ENCODE peak calls at places on chromosomes 5 and 9, in six cellular contexts. O is GM12891, G is H1, H is HepG2, W is K562, P is GM12878. R is an unnamed sample.

GRCh38 chr9:121498487-121499176 is 1.0 kb downstream of the GGTA1 start:
- DNase-seq in O (peak; percentile 23), G (peak; percentile 70), H (no peak), W (no peak), P (no peak), R (peak; percentile 19)

GRCh38 chr5:149048806-149049205 is 14.1 kb downstream of the SH3TC2 start:
- DNase-seq in O (no peak), G (no peak), H (no peak), W (no peak), P (no peak), R (no peak)

GRCh38 chr9:71490810-71491209 is 277.5 kb downstream of the CEMIP2 start:
- DNase-seq in O (no peak), G (no peak), H (peak; percentile 4), W (no peak), P (no peak), R (no peak)

GRCh38 chr5:26802944-26803343 is 235.4 kb downstream of the CDH9 start:
- DNase-seq in O (no peak), G (no peak), H (no peak), W (no peak), P (no peak), R (no peak)

GRCh38 chr5:149151717-149152116 is 10.4 kb downstream of the ABLIM3 start:
- DNase-seq in O (no peak), G (no peak), H (no peak), W (no peak), P (no peak), R (no peak)

GRCh38 chr5:108858959-108859358 is 111.3 kb downstream of the FER start:
- DNase-seq in O (peak; percentile 5), G (no peak), H (no peak), W (no peak), P (peak; percentile 58), R (peak; percentile 4)

GRCh38 chr5:140024928-140025327 is 18.2 kb downstream of the NRG2 start:
- DNase-seq in O (no peak), G (no peak), H (no peak), W (no peak), P (no peak), R (no peak)

GRCh38 chr9:347667-348292 is 133.1 kb downstream of the DOCK8 start:
- DNase-seq in O (no peak), G (no peak), H (peak; percentile 29), W (peak; percentile 17), P (no peak), R (no peak)

GRCh38 chr9:72665421-72665820 is 144.0 kb downstream of the TMC1 start:
- DNase-seq in O (no peak), G (no peak), H (no peak), W (no peak), P (no peak), R (no peak)

GRCh38 chr5:160387445-160387844 is 12.4 kb downstream of the FAM200C start:
- DNase-seq in O (no peak), G (no peak), H (no peak), W (no peak), P (no peak), R (no peak)

GRCh38 chr5:98770158-98770910 is 3.1 kb upstream of the RGMB start:
- DNase-seq in O (peak; percentile 20), G (no peak), H (peak; percentile 41), W (no peak), P (no peak), R (no peak)

GRCh38 chr5:163659568-163659902 is 154.1 kb downstream of the MAT2B start:
- DNase-seq in O (no peak), G (no peak), H (no peak), W (no peak), P (no peak), R (no peak)
- TF ChIP-seq POLR2AphosphoS5 in O (no peak), G (no peak), H (no peak), W (no peak), P (no peak), R (no peak)

DNA sequence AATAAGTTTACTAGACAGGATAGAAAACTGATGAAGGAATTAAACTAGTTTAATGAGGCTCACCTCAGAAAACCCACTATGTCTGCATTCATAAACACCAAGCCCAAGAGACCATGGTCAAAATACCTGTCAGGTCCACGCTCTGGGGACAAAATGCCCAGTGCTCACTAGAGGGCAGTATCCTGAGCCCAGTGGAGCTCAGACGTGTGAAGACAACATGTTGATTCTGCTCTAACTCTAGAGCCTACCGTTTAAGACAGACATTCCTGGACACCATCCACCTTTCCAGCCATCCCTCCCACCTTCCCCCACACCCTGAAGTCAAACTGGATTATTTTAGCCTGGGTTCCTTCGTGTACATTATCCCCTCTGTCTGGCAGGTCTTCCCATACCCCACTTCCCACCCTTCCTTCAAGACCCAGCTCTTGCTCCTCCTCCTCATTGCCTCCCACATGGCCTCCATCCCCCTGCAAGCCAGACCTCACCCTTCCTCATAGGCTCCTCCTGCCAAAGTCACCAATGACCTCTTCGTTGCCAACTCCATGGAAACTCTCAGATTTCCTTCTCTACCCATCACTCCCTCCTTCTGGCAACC is 142.3 kb upstream of the FSTL4 start:
- DNase-seq in O (peak; percentile 13), G (peak; percentile 54), H (peak; percentile 28), W (peak; percentile 30), P (peak; percentile 11), R (no peak)
- TF ChIP-seq TAF1 in O (no peak), G (no peak), H (no peak), W (no peak), P (no peak), R (no peak)

GRCh38 chr5:36683821-36684434 is 77.5 kb downstream of the SLC1A3 start:
- DNase-seq in O (no peak), G (no peak), H (no peak), W (no peak), P (no peak), R (no peak)

GRCh38 chr5:36682499-36682898 is 76.1 kb downstream of the SLC1A3 start:
- DNase-seq in O (no peak), G (no peak), H (no peak), W (no peak), P (no peak), R (no peak)

GRCh38 chr5:36679609-36680008 is 73.2 kb downstream of the SLC1A3 start:
- DNase-seq in O (no peak), G (no peak), H (no peak), W (no peak), P (no peak), R (no peak)

GRCh38 chr5:36675244-36675643 is 68.8 kb downstream of the SLC1A3 start:
- DNase-seq in O (no peak), G (no peak), H (no peak), W (no peak), P (no peak), R (no peak)

DNA sequence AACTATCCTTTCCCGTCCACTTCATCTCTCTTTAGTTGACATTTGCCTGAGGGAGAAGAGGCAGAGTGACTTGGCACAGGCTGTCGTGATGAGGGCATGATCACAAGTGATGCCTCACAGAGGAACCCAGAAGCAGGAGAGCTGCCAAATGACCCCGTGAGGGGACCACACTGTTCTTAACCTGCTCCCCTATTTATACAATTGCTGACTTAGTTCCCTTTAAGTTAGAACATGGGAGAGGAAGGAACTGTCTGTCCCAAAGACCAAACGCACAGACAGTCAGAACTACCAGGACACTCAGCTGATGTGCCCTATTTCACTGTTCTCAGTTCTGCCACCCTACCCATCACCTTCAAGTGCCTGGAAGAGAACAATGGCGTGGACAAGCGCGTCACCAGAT is 73.7 kb downstream of the SLC1A3 start:
- DNase-seq in O (no peak), G (no peak), H (no peak), W (no peak), P (no peak), R (no peak)
- TF ChIP-seq POLR2A in O (no peak), G (no peak), H (no peak), W (no peak), P (no peak), R (no peak)

DNA sequence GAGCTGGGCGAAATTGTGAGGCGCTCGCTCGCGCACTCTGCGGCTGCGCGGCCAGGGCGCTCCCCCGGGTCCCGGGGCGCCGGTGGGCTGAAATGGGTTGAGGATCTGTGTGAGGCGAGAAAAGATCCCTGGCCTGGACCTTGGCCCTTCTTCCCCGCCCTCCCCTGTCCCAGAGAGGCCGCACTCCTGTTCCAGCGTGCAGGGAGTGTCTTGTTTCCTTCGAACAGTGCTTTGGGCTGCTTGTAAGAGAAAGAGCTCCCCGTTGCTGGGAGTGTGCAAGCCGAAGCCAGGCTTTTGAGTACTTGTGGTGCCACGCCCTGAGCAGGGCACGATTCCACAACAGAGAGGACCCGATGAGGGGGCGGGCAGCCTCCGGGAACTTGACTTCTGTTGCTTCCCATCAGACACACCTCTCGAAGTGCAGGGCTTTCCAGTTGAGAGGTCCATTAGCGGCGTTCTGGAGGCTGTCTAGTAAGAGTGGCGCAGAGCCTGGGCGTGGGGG is 528 bp downstream of the DOLPP1 start:
- DNase-seq in O (peak; percentile 99), G (no peak), H (no peak), W (peak; percentile 96), P (peak; percentile 15), R (peak; percentile 98)
- TF ChIP-seq POLR2AphosphoS5 in O (no peak), G (no peak), H (peak; percentile 33), W (no peak), P (no peak), R (no peak)

GRCh38 chr5:133870661-133871060 is 97.8 kb downstream of the C5orf15 start:
- DNase-seq in O (no peak), G (no peak), H (no peak), W (no peak), P (no peak), R (no peak)
- TF ChIP-seq TAF1 in O (no peak), G (no peak), H (no peak), W (no peak), P (no peak), R (no peak)

GRCh38 chr5:151020304-151021031 is at the start of gene GPX3:
- DNase-seq in O (peak; percentile 64), G (peak; percentile 92), H (peak; percentile 92), W (no peak), P (no peak), R (peak; percentile 48)
- TF ChIP-seq POLR2A in O (no peak), G (no peak), H (peak; percentile 100), W (no peak), P (no peak), R (no peak)

GRCh38 chr9:84845956-84846355 is 176.4 kb downstream of the NTRK2 start:
- DNase-seq in O (no peak), G (no peak), H (no peak), W (no peak), P (no peak), R (no peak)
- TF ChIP-seq POLR2AphosphoS5 in O (no peak), G (no peak), H (no peak), W (no peak), P (no peak), R (no peak)

GRCh38 chr5:168182269-168182668 is 109.2 kb upstream of the WWC1 start:
- DNase-seq in O (no peak), G (no peak), H (no peak), W (no peak), P (no peak), R (no peak)

GRCh38 chr5:168177831-168178450 is 113.5 kb upstream of the WWC1 start:
- DNase-seq in O (no peak), G (no peak), H (no peak), W (no peak), P (no peak), R (no peak)

GRCh38 chr5:168176941-168177340 is 114.5 kb upstream of the WWC1 start:
- DNase-seq in O (no peak), G (no peak), H (no peak), W (no peak), P (no peak), R (no peak)

GRCh38 chr5:168176251-168176650 is 115.2 kb upstream of the WWC1 start:
- DNase-seq in O (no peak), G (no peak), H (no peak), W (no peak), P (no peak), R (no peak)

GRCh38 chr5:168179185-168179584 is 112.3 kb upstream of the WWC1 start:
- DNase-seq in O (no peak), G (no peak), H (no peak), W (no peak), P (no peak), R (no peak)
- TF ChIP-seq TAF1 in O (no peak), G (no peak), H (no peak), W (no peak), P (no peak), R (no peak)

R was measured in GM12892.